ENCODE peak calls at places on chromosome X, in nine cellular contexts. X is SK-N-MC, C is Panc1, B is SK-N-SH, J is GM23338, Q is upper lobe of left lung, I is GM12892, W is prostate gland, V is breast epithelium. P is an unnamed sample.

GRCh38 chrX:133610056-133610455 is 194.8 kb upstream of the GPC4 start:
- DNase-seq in X (no peak), I (no peak), J (no peak), V (no peak), W (no peak), Q (no peak), B (no peak), C (no peak), P (no peak)

GRCh38 chrX:129540725-129541184 is 696 bp downstream of the OCRL start:
- DNase-seq in C (no peak), B (no peak), I (peak; percentile 15), V (no peak), X (no peak), Q (peak; percentile 37), W (peak; percentile 8), J (peak; percentile 3), P (peak; percentile 11)

GRCh38 chrX:141619336-141619735 is 29.8 kb downstream of the SPANXA2 start:
- DNase-seq in I (no peak), J (no peak), V (no peak), Q (no peak), C (no peak), W (no peak), X (no peak), B (no peak), P (no peak)

GRCh38 chrX:40299502-40300118 is 201.9 kb upstream of the BCOR start:
- DNase-seq in I (no peak), W (no peak), Q (no peak), C (no peak), X (no peak), V (no peak), B (no peak), J (no peak), P (no peak)

GRCh38 chrX:149491812-149492211 is 13.3 kb downstream of the IDS start:
- DNase-seq in B (no peak), X (no peak), I (no peak), C (no peak), J (no peak), V (no peak), W (no peak), Q (no peak), P (no peak)

GRCh38 chrX:49856819-49857218 is 22.5 kb upstream of the USP27X start:
- DNase-seq in Q (no peak), C (no peak), B (no peak), J (no peak), X (no peak), V (no peak), W (no peak), I (no peak), P (no peak)

GRCh38 chrX:69136546-69137331 is 28.5 kb downstream of the PJA1 start:
- DNase-seq in W (no peak), C (no peak), B (no peak), X (no peak), Q (no peak), V (no peak), I (no peak), J (peak; percentile 53), P (no peak)

GRCh38 chrX:71941771-71942170 is 31.1 kb downstream of the NHSL2 start:
- DNase-seq in W (no peak), C (no peak), X (no peak), J (no peak), Q (no peak), B (no peak), V (no peak), I (no peak), P (no peak)

GRCh38 chrX:153598541-153599191 is at the start of gene CCNQ:
- DNase-seq in B (peak; percentile 57), W (no peak), V (no peak), Q (no peak), C (no peak), I (no peak), X (no peak), J (peak; percentile 44), P (peak; percentile 26)

GRCh38 chrX:144275403-144275802 is 391.5 kb downstream of the UBE2NL start:
- DNase-seq in J (no peak), V (no peak), W (no peak), C (no peak), X (no peak), B (no peak), I (no peak), Q (no peak), P (no peak)

GRCh38 chrX:43731086-43731485 is 75.0 kb downstream of the MAOA start:
- DNase-seq in X (no peak), C (no peak), Q (no peak), I (no peak), B (no peak), J (no peak), W (no peak), V (no peak), P (no peak)

GRCh38 chrX:47523297-47523696 is 37.7 kb upstream of the ARAF start:
- DNase-seq in C (no peak), B (peak; percentile 91), I (peak; percentile 72), Q (peak; percentile 85), V (peak; percentile 81), J (peak; percentile 72), W (peak; percentile 69), X (no peak), P (peak; percentile 72)

GRCh38 chrX:31546130-31546529 is 474.3 kb upstream of the FTHL17 start:
- DNase-seq in C (no peak), V (no peak), Q (no peak), J (no peak), I (no peak), B (no peak), W (no peak), X (no peak), P (peak; percentile 60)

GRCh38 chrX:13650318-13650717 is 2.6 kb upstream of the TCEANC start:
- DNase-seq in B (no peak), C (no peak), X (no peak), I (no peak), W (no peak), Q (no peak), J (no peak), V (no peak), P (no peak)

GRCh38 chrX:13649823-13650222 is 3.1 kb upstream of the TCEANC start:
- DNase-seq in J (no peak), C (no peak), V (no peak), X (no peak), W (no peak), B (no peak), I (no peak), Q (no peak), P (no peak)

GRCh38 chrX:13652256-13653021 is 502 bp upstream of the TCEANC start:
- DNase-seq in W (no peak), X (no peak), B (peak; percentile 13), C (no peak), Q (no peak), J (no peak), V (no peak), I (no peak), P (peak; percentile 76)

GRCh38 chrX:13651150-13651549 is 1.8 kb upstream of the TCEANC start:
- DNase-seq in J (no peak), B (no peak), V (no peak), W (no peak), I (no peak), X (no peak), Q (no peak), C (no peak), P (no peak)

GRCh38 chrX:13653022-13653693 is at the start of gene TCEANC:
- DNase-seq in X (peak; percentile 75), W (peak; percentile 91), Q (peak; percentile 98), J (peak; percentile 90), B (peak; percentile 94), V (peak; percentile 90), I (peak; percentile 81), C (no peak), P (peak; percentile 95)
- TF ChIP-seq POLR2AphosphoS5 in X (peak; percentile 73), W (peak; percentile 88), Q (peak; percentile 79), J (peak; percentile 68), B (peak; percentile 82), V (peak; percentile 90), I (peak; percentile 74), C (no peak), P (peak; percentile 68)

GRCh38 chrX:10381218-10381617 is 224.4 kb downstream of the CLCN4 start:
- DNase-seq in Q (no peak), V (no peak), J (no peak), C (no peak), W (no peak), B (no peak), I (no peak), X (peak; percentile 12), P (no peak)
- TF ChIP-seq POLR2AphosphoS5 in Q (no peak), V (no peak), J (no peak), C (no peak), W (peak; percentile 8), B (no peak), I (no peak), X (no peak), P (no peak)

DNA sequence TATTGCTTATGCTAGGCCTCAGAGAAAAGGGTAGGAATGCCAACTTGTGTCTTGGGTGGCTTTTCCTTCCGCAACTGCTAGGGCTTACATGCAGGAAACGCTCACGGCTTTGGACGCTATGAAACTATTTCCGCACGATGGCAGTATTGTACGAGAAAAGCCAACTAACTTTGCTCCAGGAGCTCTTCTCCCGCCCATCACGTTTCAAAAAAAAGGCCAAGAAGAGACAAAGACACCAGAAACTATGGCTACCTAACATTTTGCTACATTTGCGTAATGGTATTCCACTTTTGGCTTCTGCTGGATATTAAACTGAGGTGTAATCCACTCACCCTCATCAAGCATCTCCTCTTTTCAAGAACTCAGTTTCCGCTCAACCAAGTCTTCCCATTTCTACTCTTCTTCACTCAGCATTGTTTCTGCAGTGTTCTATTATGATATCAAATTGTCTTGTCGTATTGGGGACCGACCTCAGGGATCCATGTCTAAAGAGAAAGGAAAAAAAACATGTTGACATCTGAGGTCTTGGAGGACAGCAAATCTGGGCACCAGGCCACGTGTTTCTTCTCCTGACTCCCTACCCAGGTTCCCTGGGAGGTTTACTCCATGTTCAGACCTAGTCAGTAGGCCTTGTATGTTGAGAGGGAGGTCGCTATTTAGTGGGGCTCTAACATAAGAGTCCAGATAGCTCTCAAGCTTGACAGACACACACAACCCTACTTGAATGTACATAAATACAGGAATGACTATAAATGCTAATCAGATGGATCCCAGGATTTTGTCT is 239.4 kb upstream of the STK26 start:
- DNase-seq in X (peak; percentile 86), J (no peak), C (peak; percentile 92), V (no peak), Q (peak; percentile 77), W (no peak), B (no peak), I (no peak), P (no peak)
- TF ChIP-seq POLR2AphosphoS5 in X (no peak), J (no peak), C (no peak), V (peak; percentile 86), Q (peak; percentile 78), W (no peak), B (no peak), I (no peak), P (no peak)

DNA sequence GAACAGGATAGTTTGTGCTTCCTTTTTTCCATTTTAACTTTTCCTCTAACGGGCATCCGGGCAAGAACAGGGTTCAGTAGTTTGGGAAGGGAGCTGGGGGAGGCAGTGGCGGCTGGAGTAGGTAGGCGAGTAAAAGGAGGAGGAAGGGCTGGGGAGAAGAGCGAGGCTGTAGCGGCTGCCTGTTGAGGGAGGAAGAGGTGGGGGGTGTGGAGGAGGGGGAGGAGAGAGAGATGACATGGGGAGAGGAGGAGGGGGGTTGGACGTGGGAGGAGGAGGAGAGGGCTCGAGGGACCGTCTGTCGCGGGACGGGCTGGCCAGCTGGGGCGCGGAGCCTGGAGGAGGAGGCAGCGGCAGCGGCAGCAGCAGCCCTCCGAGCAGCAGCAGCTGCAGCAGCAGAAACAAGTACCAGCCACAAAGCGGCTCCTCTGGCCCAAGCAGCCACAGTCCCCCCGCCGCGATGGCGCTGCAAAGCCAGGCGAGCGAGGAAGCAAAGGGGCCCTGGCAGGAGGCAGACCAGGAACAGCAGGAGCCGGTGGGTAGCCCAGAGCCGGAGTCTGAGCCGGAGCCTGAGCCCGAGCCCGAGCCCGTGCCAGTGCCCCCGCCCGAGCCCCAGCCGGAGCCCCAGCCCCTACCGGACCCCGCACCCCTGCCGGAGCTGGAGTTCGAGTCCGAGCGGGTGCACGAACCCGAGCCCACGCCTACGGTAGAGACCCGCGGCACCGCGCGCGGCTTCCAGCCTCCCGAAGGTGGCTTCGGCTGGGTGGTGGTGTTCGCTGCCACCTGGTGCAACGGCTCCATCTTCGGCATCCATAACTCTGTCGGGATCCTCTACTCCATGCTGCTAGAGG is at the start of gene SLC16A2:
- DNase-seq in I (no peak), Q (peak; percentile 63), V (peak; percentile 72), J (peak; percentile 60), X (no peak), B (peak; percentile 86), W (peak; percentile 69), C (no peak), P (peak; percentile 48)
- TF ChIP-seq POLR2AphosphoS5 in I (no peak), Q (no peak), V (no peak), J (no peak), X (no peak), B (no peak), W (no peak), C (no peak), P (no peak)